ENCODE peak calls at places on chromosome X, in five cellular contexts. D is RWPE2; H is K562; X is CD4-positive, alpha-beta T cell; B is lower lobe of right lung. Y is an unnamed sample.

GRCh38 chrX:70656304-70656703 is 211.7 kb downstream of the DLG3 start:
- ATAC-seq in D (no peak), H (no peak), X (no peak), B (no peak), Y (no peak)

GRCh38 chrX:54776987-54777672 is 20.9 kb downstream of the ITIH6 start:
- ATAC-seq in D (no peak), H (no peak), X (no peak), B (no peak), Y (no peak)

GRCh38 chrX:135112096-135112729 is 8.1 kb downstream of the ETDB start:
- ATAC-seq in D (peak), H (peak), X (peak), B (peak), Y (no peak)

GRCh38 chrX:2469196-2469685 is 31.5 kb downstream of the DHRSX start:
- ATAC-seq in D (no peak), H (no peak), X (no peak), B (no peak), Y (no peak)

GRCh38 chrX:125333583-125333982 is 13.9 kb downstream of the TEX13C start:
- ATAC-seq in D (no peak), H (no peak), X (no peak), B (no peak), Y (no peak)

GRCh38 chrX:10537308-10537707 is 83.1 kb downstream of the MID1 start:
- ATAC-seq in D (no peak), H (no peak), X (no peak), B (no peak), Y (no peak)

GRCh38 chrX:130106071-130106470 is 4.2 kb downstream of the ELF4 start:
- ATAC-seq in D (no peak), H (peak), X (no peak), B (no peak), Y (no peak)

GRCh38 chrX:19017271-19017670 is 33.4 kb upstream of the PHKA2 start:
- ATAC-seq in D (peak), H (peak), X (no peak), B (no peak), Y (no peak)

GRCh38 chrX:67612231-67612630 is 68.4 kb downstream of the AR start:
- ATAC-seq in D (peak), H (no peak), X (no peak), B (no peak), Y (no peak)

GRCh38 chrX:39165185-39165584 is 363.9 kb downstream of the MID1IP1 start:
- ATAC-seq in D (no peak), H (no peak), X (no peak), B (no peak), Y (no peak)

GRCh38 chrX:19579485-19579884 is 64.2 kb upstream of the MAP3K15 start:
- ATAC-seq in D (peak), H (no peak), X (no peak), B (no peak), Y (no peak)

GRCh38 chrX:10444204-10444603 is 176.2 kb downstream of the MID1 start:
- ATAC-seq in D (no peak), H (peak), X (no peak), B (no peak), Y (no peak)

GRCh38 chrX:124217289-124218251 is 114.9 kb upstream of the TEX13D start:
- ATAC-seq in D (peak), H (peak), X (peak), B (peak), Y (no peak)

GRCh38 chrX:13120017-13120416 is 75.6 kb upstream of the FAM9C start:
- ATAC-seq in D (no peak), H (peak), X (no peak), B (peak), Y (peak)

GRCh38 chrX:151694661-151695582 is at the start of gene PRRG3:
- ATAC-seq in D (no peak), H (no peak), X (no peak), B (no peak), Y (no peak)

GRCh38 chrX:125131146-125131545 is 188.5 kb upstream of the TEX13C start:
- ATAC-seq in D (peak), H (peak), X (no peak), B (peak), Y (no peak)

GRCh38 chrX:10341309-10341708 is 184.5 kb downstream of the CLCN4 start:
- ATAC-seq in D (no peak), H (no peak), X (no peak), B (no peak), Y (no peak)

GRCh38 chrX:31397119-31397518 is 325.3 kb upstream of the FTHL17 start:
- ATAC-seq in D (peak), H (no peak), X (no peak), B (no peak), Y (no peak)

GRCh38 chrX:134186362-134187121 is 50.4 kb upstream of the CCDC160 start:
- ATAC-seq in D (no peak), H (no peak), X (peak), B (no peak), Y (no peak)

GRCh38 chrX:67654301-67654700 is 110.5 kb downstream of the AR start:
- ATAC-seq in D (no peak), H (no peak), X (no peak), B (no peak), Y (no peak)

GRCh38 chrX:1661922-1662221 is 47.0 kb downstream of the ASMT start:
- ATAC-seq in D (no peak), H (no peak), X (no peak), B (peak), Y (no peak)

GRCh38 chrX:47643926-47644325 is 6.4 kb downstream of the ELK1 start:
- ATAC-seq in D (no peak), H (peak), X (no peak), B (peak), Y (no peak)
- TF ChIP-seq CTCF in D (no peak), H (peak), X (no peak), B (peak), Y (peak)

GRCh38 chrX:48559636-48560035 is 14.6 kb upstream of the RBM3 start:
- ATAC-seq in D (no peak), H (no peak), X (no peak), B (no peak), Y (no peak)

GRCh38 chrX:48560056-48560455 is 14.2 kb upstream of the RBM3 start:
- ATAC-seq in D (no peak), H (no peak), X (no peak), B (no peak), Y (no peak)

GRCh38 chrX:48560681-48561080 is 13.6 kb upstream of the RBM3 start:
- ATAC-seq in D (no peak), H (no peak), X (no peak), B (no peak), Y (no peak)

DNA sequence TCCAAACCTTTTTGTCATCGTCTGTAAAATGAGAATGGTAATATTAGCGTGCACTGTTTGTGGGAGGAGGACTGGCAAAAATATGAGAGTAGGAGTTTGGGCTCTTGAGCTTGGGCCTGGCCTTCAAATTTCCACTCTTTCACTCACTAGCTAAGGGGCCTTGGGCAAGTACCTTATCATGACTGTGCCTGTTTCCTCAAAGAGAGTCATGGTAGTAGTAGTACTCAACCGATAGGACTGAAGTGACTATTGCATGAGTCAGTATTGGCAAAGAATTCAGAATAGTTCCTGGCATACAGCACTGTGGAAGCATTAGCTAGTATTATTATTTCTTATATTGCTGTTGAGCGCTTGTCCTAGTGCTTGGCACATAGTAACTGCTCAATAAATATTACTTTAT is 16.0 kb upstream of the RBM3 start:
- ATAC-seq in D (peak), H (no peak), X (no peak), B (peak), Y (peak)
- H3K27ac ChIP-seq in D (peak), H (no peak), X (no peak), B (no peak), Y (no peak)

DNA sequence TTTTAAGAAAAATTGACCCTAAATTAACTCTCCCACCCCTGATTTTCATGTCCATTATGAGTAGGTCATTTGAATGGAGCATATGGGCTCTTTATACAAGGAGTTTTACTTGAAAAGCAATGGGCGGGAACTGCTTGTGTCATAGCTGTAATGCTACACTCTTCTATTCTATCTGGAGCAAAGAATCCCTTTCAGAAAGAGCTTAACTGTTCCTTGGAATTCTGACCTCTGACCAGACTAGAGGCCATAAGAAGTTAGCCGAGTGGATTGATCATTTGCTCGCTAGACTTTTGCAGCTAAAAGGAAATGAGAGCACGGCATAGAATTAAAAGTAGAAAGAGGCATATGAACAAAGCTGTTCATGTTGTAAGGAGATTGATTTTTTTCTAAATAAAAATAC is 79.1 kb downstream of the DOCK11 start:
- ATAC-seq in D (no peak), H (no peak), X (no peak), B (no peak), Y (no peak)
- TF ChIP-seq CTCF in D (no peak), H (no peak), X (no peak), B (no peak), Y (no peak)

GRCh38 chrX:40908026-40908425 is 172.7 kb upstream of the MED14 start:
- ATAC-seq in D (no peak), H (no peak), X (no peak), B (no peak), Y (no peak)

GRCh38 chrX:40912166-40912565 is 173.1 kb upstream of the USP9X start:
- ATAC-seq in D (no peak), H (no peak), X (no peak), B (no peak), Y (no peak)

GRCh38 chrX:40912576-40912975 is 172.7 kb upstream of the USP9X start:
- ATAC-seq in D (peak), H (no peak), X (no peak), B (no peak), Y (no peak)

DNA sequence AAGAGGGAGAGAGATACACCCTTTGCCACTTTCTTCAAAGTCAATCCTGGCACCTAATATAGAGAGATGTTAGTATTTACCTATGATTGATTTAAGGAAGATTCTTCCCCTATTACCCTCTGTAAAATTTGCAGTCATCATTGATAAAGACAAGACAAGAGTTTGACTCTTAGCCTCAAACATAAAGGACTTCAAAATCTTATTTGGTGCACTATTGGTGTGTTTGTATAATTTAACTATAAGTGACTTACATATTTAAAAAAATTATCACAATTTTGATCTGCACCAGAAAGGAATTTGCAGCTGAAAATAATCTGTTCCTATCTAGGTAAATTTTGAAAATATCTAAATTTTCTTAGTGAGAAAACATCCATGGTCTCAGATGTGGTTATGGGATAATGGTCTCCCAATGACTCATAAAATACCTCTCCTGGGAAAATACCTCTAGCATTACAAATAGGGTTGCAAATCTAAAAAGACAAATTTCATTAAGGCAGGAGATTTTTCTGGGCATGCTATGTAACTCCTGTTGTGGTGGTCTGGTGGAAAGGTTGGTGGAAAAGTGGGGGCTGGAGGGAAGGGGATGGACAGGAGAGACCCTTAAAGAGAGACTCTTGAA is 173.6 kb upstream of the MED14 start:
- ATAC-seq in D (peak), H (no peak), X (no peak), B (no peak), Y (no peak)
- H3K27ac ChIP-seq in D (peak), H (no peak), X (no peak), B (no peak), Y (no peak)

GRCh38 chrX:23403849-23404248 is 69.2 kb downstream of the PTCHD1 start:
- ATAC-seq in D (no peak), H (no peak), X (no peak), B (no peak), Y (no peak)
- TF ChIP-seq CTCF in D (peak), H (peak), X (no peak), B (no peak), Y (no peak)

DNA sequence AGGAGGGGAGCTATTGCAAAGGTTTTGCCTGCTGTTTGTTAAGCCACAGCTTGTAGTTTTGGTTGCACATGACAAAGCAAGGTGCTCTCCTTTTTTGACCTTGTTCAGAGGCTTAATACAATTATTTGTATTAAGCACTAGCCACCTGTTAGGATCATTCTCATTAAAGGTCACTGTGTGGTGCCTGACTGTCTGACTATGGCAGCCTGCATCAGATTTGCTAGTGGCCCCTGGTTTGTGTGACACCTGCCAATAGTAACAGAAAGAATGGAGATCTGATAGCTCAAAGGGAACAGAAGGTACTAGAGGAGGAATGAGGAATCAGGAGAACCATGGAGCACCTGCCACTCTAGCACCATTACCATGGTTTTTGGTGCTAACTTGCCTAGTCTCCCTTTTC is 102.5 kb downstream of the POLA1 start:
- ATAC-seq in D (no peak), H (no peak), X (no peak), B (no peak), Y (no peak)
- H3K27ac ChIP-seq in D (no peak), H (no peak), X (no peak), B (no peak), Y (no peak)

GRCh38 chrX:155148724-155149537 is 67.3 kb upstream of the VBP1 start:
- ATAC-seq in D (no peak), H (peak), X (no peak), B (no peak), Y (no peak)
- TF ChIP-seq CTCF in D (peak), H (peak), X (peak), B (peak), Y (peak)

GRCh38 chrX:81082649-81083048 is 119.1 kb downstream of the HMGN5 start:
- ATAC-seq in D (no peak), H (no peak), X (no peak), B (no peak), Y (no peak)
- H3K27ac ChIP-seq in D (no peak), H (no peak), X (no peak), B (no peak), Y (no peak)

GRCh38 chrX:148376342-148376741 is 124.1 kb upstream of the AFF2 start:
- ATAC-seq in D (no peak), H (no peak), X (no peak), B (no peak), Y (no peak)

GRCh38 chrX:148380614-148381561 is 119.5 kb upstream of the AFF2 start:
- ATAC-seq in D (no peak), H (no peak), X (peak), B (peak), Y (no peak)

GRCh38 chrX:148381603-148382002 is 118.8 kb upstream of the AFF2 start:
- ATAC-seq in D (no peak), H (no peak), X (peak), B (no peak), Y (no peak)

GRCh38 chrX:148382983-148383382 is 117.4 kb upstream of the AFF2 start:
- ATAC-seq in D (no peak), H (no peak), X (no peak), B (no peak), Y (no peak)

DNA sequence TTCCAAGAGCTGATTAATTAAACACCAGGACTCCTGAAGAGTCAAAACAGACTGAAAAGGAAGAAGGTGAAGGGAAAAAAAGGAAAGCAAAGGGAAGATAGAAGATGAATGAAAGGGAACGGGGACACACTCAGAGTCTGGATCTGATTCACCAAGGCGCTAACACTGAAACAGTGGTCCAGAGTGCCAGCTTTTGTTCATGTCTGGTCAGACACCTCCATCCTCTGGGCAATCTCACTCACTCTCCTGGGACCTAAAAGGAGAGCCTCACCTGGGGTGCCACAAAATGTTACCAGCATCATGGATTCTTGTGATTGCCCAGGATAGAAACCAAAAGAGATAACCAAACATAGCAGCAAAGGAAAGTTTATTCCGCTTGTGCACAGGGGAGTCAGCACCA is 120.3 kb upstream of the AFF2 start:
- ATAC-seq in D (no peak), H (no peak), X (no peak), B (no peak), Y (no peak)
- TF ChIP-seq CTCF in D (no peak), H (no peak), X (no peak), B (no peak), Y (no peak)